ENCODE peak calls at places on chromosomes 5 and 9, in seven cellular contexts. One of them, this sample, is unnamed. For H3K27me3, the result is how much of the 10 kb centered on the place peaks cover.

GRCh38 chr9:89544280-89544664 is 46.4 kb upstream of the SEMA4D start:
- DNase-seq in K562: no peak
- DNase-seq in prostate gland: no peak
- DNase-seq in HCT116: no peak
- DNase-seq in spleen: no peak
- DNase-seq in HepG2: no peak
- DNase-seq in H1: no peak
- DNase-seq in this sample: no peak

GRCh38 chr5:127696688-127697087 is 6.5 kb upstream of the CCDC192 start:
- DNase-seq in K562: no peak
- DNase-seq in prostate gland: no peak
- DNase-seq in HCT116: no peak
- DNase-seq in spleen: no peak
- DNase-seq in HepG2: no peak
- DNase-seq in H1: no peak
- DNase-seq in this sample: no peak

GRCh38 chr9:76459691-76460635 is 981 bp downstream of the GCNT1 start:
- DNase-seq in K562: peak
- DNase-seq in prostate gland: peak
- DNase-seq in HCT116: peak
- DNase-seq in spleen: peak
- DNase-seq in HepG2: peak
- DNase-seq in H1: peak
- DNase-seq in this sample: peak

GRCh38 chr9:83706703-83707517 is 848 bp downstream of the UBQLN1 start:
- DNase-seq in K562: peak
- DNase-seq in prostate gland: peak
- DNase-seq in HCT116: no peak
- DNase-seq in spleen: peak
- DNase-seq in HepG2: peak
- DNase-seq in H1: peak
- DNase-seq in this sample: peak

GRCh38 chr9:69443178-69443577 is 118.2 kb downstream of the ENTREP1 start:
- DNase-seq in K562: no peak
- DNase-seq in prostate gland: no peak
- DNase-seq in HCT116: no peak
- DNase-seq in spleen: no peak
- DNase-seq in HepG2: no peak
- DNase-seq in H1: no peak
- DNase-seq in this sample: no peak

GRCh38 chr5:73912755-73913365 is 286.9 kb downstream of the ARHGEF28 start:
- DNase-seq in K562: no peak
- DNase-seq in prostate gland: no peak
- DNase-seq in HCT116: no peak
- DNase-seq in spleen: no peak
- DNase-seq in HepG2: no peak
- DNase-seq in H1: no peak
- DNase-seq in this sample: no peak

GRCh38 chr5:41083306-41083705 is 12.2 kb upstream of the MROH2B start:
- DNase-seq in K562: no peak
- DNase-seq in prostate gland: no peak
- DNase-seq in HCT116: no peak
- DNase-seq in spleen: no peak
- DNase-seq in HepG2: no peak
- DNase-seq in H1: no peak
- DNase-seq in this sample: no peak

GRCh38 chr5:115392611-115393010 is 96.2 kb upstream of the CCDC112 start:
- DNase-seq in K562: no peak
- DNase-seq in prostate gland: no peak
- DNase-seq in HCT116: no peak
- DNase-seq in spleen: no peak
- DNase-seq in HepG2: no peak
- DNase-seq in H1: no peak
- DNase-seq in this sample: no peak

GRCh38 chr5:169668732-169669131 is 31.7 kb downstream of the DOCK2 start:
- DNase-seq in K562: no peak
- DNase-seq in prostate gland: no peak
- DNase-seq in HCT116: no peak
- DNase-seq in spleen: no peak
- DNase-seq in HepG2: no peak
- DNase-seq in H1: no peak
- DNase-seq in this sample: no peak

GRCh38 chr5:9269024-9269423 is 276.9 kb downstream of the SEMA5A start:
- DNase-seq in K562: no peak
- DNase-seq in prostate gland: no peak
- DNase-seq in HCT116: no peak
- DNase-seq in spleen: no peak
- DNase-seq in HepG2: no peak
- DNase-seq in H1: no peak
- DNase-seq in this sample: no peak

GRCh38 chr9:136364942-136365774 is 1.6 kb upstream of the DNLZ start:
- DNase-seq in K562: peak
- DNase-seq in prostate gland: no peak
- DNase-seq in HCT116: no peak
- DNase-seq in spleen: no peak
- DNase-seq in HepG2: no peak
- DNase-seq in H1: no peak
- DNase-seq in this sample: no peak

GRCh38 chr5:91189480-91190332 is 193.4 kb downstream of the ARRDC3 start:
- DNase-seq in K562: no peak
- DNase-seq in prostate gland: no peak
- DNase-seq in HCT116: peak
- DNase-seq in spleen: no peak
- DNase-seq in HepG2: peak
- DNase-seq in H1: no peak
- DNase-seq in this sample: no peak

GRCh38 chr9:69121155-69122085 is 52.7 kb upstream of the TJP2 start:
- DNase-seq in K562: no peak
- DNase-seq in prostate gland: peak
- DNase-seq in HCT116: no peak
- DNase-seq in spleen: peak
- DNase-seq in HepG2: peak
- DNase-seq in H1: peak
- DNase-seq in this sample: peak

GRCh38 chr9:93576296-93577044 is at the start of gene PHF2:
- DNase-seq in K562: peak
- DNase-seq in prostate gland: no peak
- DNase-seq in HCT116: no peak
- DNase-seq in spleen: peak
- DNase-seq in HepG2: no peak
- DNase-seq in H1: no peak
- DNase-seq in this sample: no peak

GRCh38 chr5:14250094-14250777 is 107.1 kb downstream of the TRIO start:
- DNase-seq in K562: peak
- DNase-seq in prostate gland: peak
- DNase-seq in HCT116: no peak
- DNase-seq in spleen: no peak
- DNase-seq in HepG2: peak
- DNase-seq in H1: no peak
- DNase-seq in this sample: no peak

GRCh38 chr9:80175286-80175906 is 603.6 kb downstream of the TLE4 start:
- DNase-seq in K562: peak
- DNase-seq in prostate gland: no peak
- DNase-seq in HCT116: peak
- DNase-seq in spleen: no peak
- DNase-seq in HepG2: peak
- DNase-seq in H1: no peak
- DNase-seq in this sample: no peak

GRCh38 chr5:14216372-14216771 is 73.2 kb downstream of the TRIO start:
- DNase-seq in K562: no peak
- DNase-seq in prostate gland: no peak
- DNase-seq in HCT116: no peak
- DNase-seq in spleen: no peak
- DNase-seq in HepG2: no peak
- DNase-seq in H1: no peak
- DNase-seq in this sample: no peak

GRCh38 chr5:137199966-137200365 is 299.2 kb downstream of the SPOCK1 start:
- DNase-seq in K562: no peak
- DNase-seq in prostate gland: no peak
- DNase-seq in HCT116: no peak
- DNase-seq in spleen: no peak
- DNase-seq in HepG2: no peak
- DNase-seq in H1: no peak
- DNase-seq in this sample: no peak

GRCh38 chr9:122456123-122456522 is 21.6 kb downstream of the OR1J1 start:
- DNase-seq in K562: no peak
- DNase-seq in prostate gland: no peak
- DNase-seq in HCT116: no peak
- DNase-seq in spleen: no peak
- DNase-seq in HepG2: no peak
- DNase-seq in H1: no peak
- DNase-seq in this sample: no peak
- TF ChIP-seq POLR2AphosphoS5 in K562: no peak
- TF ChIP-seq POLR2AphosphoS5 in prostate gland: no peak
- TF ChIP-seq POLR2AphosphoS5 in HCT116: no peak
- TF ChIP-seq POLR2AphosphoS5 in spleen: no peak
- TF ChIP-seq POLR2AphosphoS5 in HepG2: no peak
- TF ChIP-seq POLR2AphosphoS5 in H1: no peak
- TF ChIP-seq POLR2AphosphoS5 in this sample: no peak

GRCh38 chr5:85512896-85513295 is 1104.8 kb upstream of the COX7C start:
- DNase-seq in K562: no peak
- DNase-seq in prostate gland: no peak
- DNase-seq in HCT116: no peak
- DNase-seq in spleen: no peak
- DNase-seq in HepG2: no peak
- DNase-seq in H1: no peak
- DNase-seq in this sample: no peak
- H3K27ac ChIP-seq in K562: no peak
- H3K27ac ChIP-seq in prostate gland: no peak
- H3K27ac ChIP-seq in HCT116: no peak
- H3K27ac ChIP-seq in spleen: no peak
- H3K27ac ChIP-seq in HepG2: no peak
- H3K27ac ChIP-seq in H1: no peak
- H3K27ac ChIP-seq in this sample: no peak

DNA sequence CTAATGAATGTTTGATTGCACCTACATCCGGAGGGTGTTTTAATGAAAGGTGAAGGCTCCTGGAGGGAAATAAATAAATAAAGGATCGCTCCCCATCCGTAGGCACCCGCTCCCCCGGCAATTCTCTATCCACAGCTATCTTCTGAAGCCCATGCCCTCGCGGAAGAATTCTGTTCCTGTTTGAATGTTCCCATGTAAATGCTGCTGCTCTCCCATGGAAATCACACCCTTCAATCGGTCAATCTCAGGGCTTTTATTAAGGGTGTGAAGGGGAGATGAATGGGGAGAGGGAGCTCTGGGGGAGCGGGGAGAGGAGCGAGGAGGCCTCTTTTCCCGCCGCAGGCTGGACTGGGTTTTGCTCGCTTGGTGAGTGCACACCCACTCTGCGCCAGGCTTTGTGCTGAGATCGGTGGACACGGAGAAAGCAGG is 21.1 kb upstream of the ARAP3 start:
- DNase-seq in K562: no peak
- DNase-seq in prostate gland: no peak
- DNase-seq in HCT116: no peak
- DNase-seq in spleen: no peak
- DNase-seq in HepG2: no peak
- DNase-seq in H1: no peak
- DNase-seq in this sample: no peak
- H3K27me3 ChIP-seq in K562: under half
- H3K27me3 ChIP-seq in prostate gland: under half
- H3K27me3 ChIP-seq in HCT116: under half
- H3K27me3 ChIP-seq in spleen: under half
- H3K27me3 ChIP-seq in HepG2: under half
- H3K27me3 ChIP-seq in H1: under half
- H3K27me3 ChIP-seq in this sample: under half

DNA sequence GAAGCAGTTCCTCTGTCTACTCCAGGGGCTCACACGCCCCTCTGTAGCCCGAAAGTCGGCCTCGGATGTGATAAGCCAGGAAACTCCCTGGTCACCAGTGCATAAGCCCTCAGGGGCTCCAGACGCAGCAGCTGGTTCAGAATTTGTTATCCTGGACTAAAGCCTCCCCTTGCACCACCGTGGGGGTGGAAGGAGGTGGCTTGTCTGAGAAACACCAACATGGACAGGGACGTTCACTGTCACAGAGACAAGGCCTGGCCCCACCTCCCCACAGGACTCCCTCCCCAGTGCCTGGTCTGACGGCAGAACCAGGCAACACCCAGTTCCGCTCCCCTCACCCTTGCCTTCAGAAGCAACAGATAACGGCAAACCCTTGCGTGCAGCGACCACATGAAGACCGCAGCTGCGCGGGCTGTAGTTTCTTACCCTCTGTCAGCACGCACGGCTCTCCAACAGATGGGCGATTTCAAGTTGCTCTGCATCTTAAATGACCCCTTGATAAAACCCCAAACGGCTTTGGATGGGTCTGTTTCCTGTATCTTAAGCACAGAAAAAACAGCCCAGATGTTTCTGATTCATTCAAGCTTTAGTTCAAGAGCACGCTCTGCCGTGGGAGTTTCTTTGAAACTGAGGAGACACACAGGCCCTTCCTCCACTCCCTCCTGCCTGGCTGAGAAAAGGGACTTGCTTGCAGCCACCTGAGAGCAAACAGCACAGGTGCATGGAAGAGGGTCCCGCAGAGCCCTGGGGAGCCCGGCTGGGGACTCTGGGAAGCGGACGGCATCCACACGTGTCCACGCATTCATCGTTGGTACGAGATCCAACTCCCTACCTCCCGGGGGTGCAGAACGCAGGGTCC is 44.7 kb upstream of the NKD2 start:
- DNase-seq in K562: peak
- DNase-seq in prostate gland: no peak
- DNase-seq in HCT116: no peak
- DNase-seq in spleen: peak
- DNase-seq in HepG2: no peak
- DNase-seq in H1: no peak
- DNase-seq in this sample: peak
- TF ChIP-seq POLR2AphosphoS5 in K562: no peak
- TF ChIP-seq POLR2AphosphoS5 in prostate gland: no peak
- TF ChIP-seq POLR2AphosphoS5 in HCT116: no peak
- TF ChIP-seq POLR2AphosphoS5 in spleen: peak
- TF ChIP-seq POLR2AphosphoS5 in HepG2: no peak
- TF ChIP-seq POLR2AphosphoS5 in H1: no peak
- TF ChIP-seq POLR2AphosphoS5 in this sample: no peak

This sample was measured in HL-60.